ENCODE peak calls at places on chromosomes 13 and 19, in ten cellular contexts. P, S, A, I, F, T, K, U, M and Q are unnamed samples.

GRCh38 chr13:30846311-30846710 is 59.8 kb upstream of the MEDAG start:
- DNase-seq in P (peak; percentile 64), S (no peak), A (no peak), I (no peak), F (no peak), T (no peak), K (no peak), U (no peak), M (no peak), Q (no peak)

GRCh38 chr13:66673401-66673800 is 556.7 kb downstream of the PCDH9 start:
- DNase-seq in P (peak; percentile 97), S (no peak), A (no peak), I (no peak), F (no peak), T (no peak), K (no peak), U (no peak), M (peak; percentile 88), Q (no peak)

GRCh38 chr13:32080328-32080744 is 48.8 kb downstream of the FRY start:
- DNase-seq in P (no peak), S (no peak), A (no peak), I (no peak), F (no peak), T (no peak), K (no peak), U (no peak), M (no peak), Q (no peak)

GRCh38 chr19:35292986-35293732 is 1.2 kb downstream of the MAG start:
- DNase-seq in P (no peak), S (no peak), A (no peak), I (no peak), F (no peak), T (no peak), K (no peak), U (no peak), M (peak; percentile 17), Q (no peak)

GRCh38 chr13:48402325-48402962 is 10.5 kb downstream of the LPAR6 start:
- DNase-seq in P (no peak), S (no peak), A (no peak), I (no peak), F (no peak), T (no peak), K (no peak), U (no peak), M (no peak), Q (no peak)

GRCh38 chr19:3695124-3695733 is 5.0 kb downstream of the PIP5K1C start:
- DNase-seq in P (no peak), S (no peak), A (no peak), I (no peak), F (no peak), T (no peak), K (no peak), U (no peak), M (no peak), Q (no peak)

GRCh38 chr13:39862891-39863290 is 207.4 kb downstream of the COG6 start:
- DNase-seq in P (no peak), S (no peak), A (no peak), I (no peak), F (no peak), T (no peak), K (no peak), U (no peak), M (no peak), Q (no peak)

GRCh38 chr13:41241626-41242025 is 21.8 kb downstream of the MTRF1 start:
- DNase-seq in P (no peak), S (no peak), A (no peak), I (no peak), F (no peak), T (no peak), K (no peak), U (no peak), M (no peak), Q (no peak)

GRCh38 chr19:55437410-55437809 is 5.7 kb downstream of the SHISA7 start:
- DNase-seq in P (peak; percentile 54), S (no peak), A (peak; percentile 77), I (peak; percentile 84), F (no peak), T (no peak), K (no peak), U (peak; percentile 60), M (peak; percentile 83), Q (no peak)

GRCh38 chr13:114124921-114125320 is 7.5 kb downstream of the RASA3 start:
- DNase-seq in P (peak; percentile 85), S (no peak), A (no peak), I (no peak), F (peak; percentile 56), T (no peak), K (peak; percentile 74), U (no peak), M (peak; percentile 71), Q (no peak)

GRCh38 chr19:44808463-44809371 is at the start of gene BCAM:
- DNase-seq in P (peak; percentile 48), S (peak; percentile 21), A (peak; percentile 79), I (no peak), F (no peak), T (no peak), K (no peak), U (peak; percentile 76), M (peak; percentile 91), Q (no peak)